ENCODE peak calls at places on chromosomes 13 and 19, in seven cellular contexts. One of them, this sample, is unnamed.

GRCh38 chr13:73254827-73255226 is 196.0 kb downstream of the KLF5 start:
- DNase-seq in stimulated activated CD4-positive, alpha-beta T cell treated with anti-CD3 and anti-CD28 coated beads, Interleukin-15, amount 100 ng/mL, for 48 hours: no peak
- DNase-seq in NCI-H526 treated with DMSO at 0.1 percent for 48 hours: no peak
- DNase-seq in AG08395: no peak
- DNase-seq in ELF-1: no peak
- DNase-seq in NCI-H446 treated with DMSO at 0.1 percent for 48 hours: no peak
- DNase-seq in germinal center: no peak
- DNase-seq in this sample: no peak

GRCh38 chr19:48964205-48965032 is 690 bp upstream of the FTL start:
- DNase-seq in ELF-1: peak
- DNase-seq in germinal center: no peak
- DNase-seq in NCI-H446 treated with DMSO at 0.1 percent for 48 hours: no peak
- DNase-seq in stimulated activated CD4-positive, alpha-beta T cell treated with anti-CD3 and anti-CD28 coated beads, Interleukin-15, amount 100 ng/mL, for 48 hours: no peak
- DNase-seq in NCI-H526 treated with DMSO at 0.1 percent for 48 hours: no peak
- DNase-seq in AG08395: peak
- DNase-seq in this sample: no peak

GRCh38 chr19:7522923-7523667 is 671 bp downstream of the MCOLN1 start:
- DNase-seq in AG08395: peak
- DNase-seq in germinal center: no peak
- DNase-seq in ELF-1: peak
- DNase-seq in stimulated activated CD4-positive, alpha-beta T cell treated with anti-CD3 and anti-CD28 coated beads, Interleukin-15, amount 100 ng/mL, for 48 hours: no peak
- DNase-seq in NCI-H446 treated with DMSO at 0.1 percent for 48 hours: no peak
- DNase-seq in NCI-H526 treated with DMSO at 0.1 percent for 48 hours: no peak
- DNase-seq in this sample: no peak

GRCh38 chr13:75959861-75960481 is 323.8 kb downstream of the LMO7 start:
- DNase-seq in stimulated activated CD4-positive, alpha-beta T cell treated with anti-CD3 and anti-CD28 coated beads, Interleukin-15, amount 100 ng/mL, for 48 hours: no peak
- DNase-seq in NCI-H446 treated with DMSO at 0.1 percent for 48 hours: no peak
- DNase-seq in NCI-H526 treated with DMSO at 0.1 percent for 48 hours: no peak
- DNase-seq in AG08395: no peak
- DNase-seq in ELF-1: peak
- DNase-seq in germinal center: no peak
- DNase-seq in this sample: no peak

GRCh38 chr19:40542197-40542859 is 34.3 kb upstream of the SHKBP1 start:
- DNase-seq in NCI-H526 treated with DMSO at 0.1 percent for 48 hours: no peak
- DNase-seq in AG08395: peak
- DNase-seq in NCI-H446 treated with DMSO at 0.1 percent for 48 hours: peak
- DNase-seq in ELF-1: no peak
- DNase-seq in germinal center: no peak
- DNase-seq in stimulated activated CD4-positive, alpha-beta T cell treated with anti-CD3 and anti-CD28 coated beads, Interleukin-15, amount 100 ng/mL, for 48 hours: no peak
- DNase-seq in this sample: no peak

GRCh38 chr19:2602391-2603181 is 99.9 kb downstream of the GNG7 start:
- DNase-seq in AG08395: peak
- DNase-seq in ELF-1: peak
- DNase-seq in germinal center: no peak
- DNase-seq in NCI-H526 treated with DMSO at 0.1 percent for 48 hours: no peak
- DNase-seq in stimulated activated CD4-positive, alpha-beta T cell treated with anti-CD3 and anti-CD28 coated beads, Interleukin-15, amount 100 ng/mL, for 48 hours: no peak
- DNase-seq in NCI-H446 treated with DMSO at 0.1 percent for 48 hours: peak
- DNase-seq in this sample: no peak

GRCh38 chr13:113058129-113058987 is 47.2 kb upstream of the F7 start:
- DNase-seq in ELF-1: no peak
- DNase-seq in NCI-H446 treated with DMSO at 0.1 percent for 48 hours: no peak
- DNase-seq in germinal center: no peak
- DNase-seq in stimulated activated CD4-positive, alpha-beta T cell treated with anti-CD3 and anti-CD28 coated beads, Interleukin-15, amount 100 ng/mL, for 48 hours: no peak
- DNase-seq in NCI-H526 treated with DMSO at 0.1 percent for 48 hours: no peak
- DNase-seq in AG08395: no peak
- DNase-seq in this sample: no peak

GRCh38 chr13:20848944-20849343 is 53.6 kb downstream of the XPO4 start:
- DNase-seq in NCI-H446 treated with DMSO at 0.1 percent for 48 hours: no peak
- DNase-seq in stimulated activated CD4-positive, alpha-beta T cell treated with anti-CD3 and anti-CD28 coated beads, Interleukin-15, amount 100 ng/mL, for 48 hours: no peak
- DNase-seq in ELF-1: no peak
- DNase-seq in germinal center: no peak
- DNase-seq in NCI-H526 treated with DMSO at 0.1 percent for 48 hours: no peak
- DNase-seq in AG08395: no peak
- DNase-seq in this sample: no peak

This sample was measured in GM12865.